ENCODE peak calls at places on chromosomes 11 and 22, in five cellular contexts. N is spleen, H is neural progenitor cell, B is iPS DF 6.9, L is PC-3. C is an unnamed sample.

GRCh38 chr11:72231396-72232259 is 7.1 kb downstream of the INPPL1 start:
- DNase-seq in L (no peak), H (no peak), B (no peak), N (no peak), C (no peak)

GRCh38 chr22:17775781-17776470 is 1.7 kb upstream of the BID start:
- DNase-seq in B (no peak), H (no peak), N (no peak), L (no peak), C (no peak)

GRCh38 chr11:75208444-75208843 is 32.1 kb upstream of the TPBGL start:
- DNase-seq in L (no peak), N (no peak), B (no peak), H (no peak), C (no peak)

GRCh38 chr22:24496234-24496633 is 1.1 kb downstream of the UPB1 start:
- DNase-seq in N (no peak), L (no peak), H (no peak), B (no peak), C (no peak)

GRCh38 chr22:43239102-43239875 is 52.4 kb upstream of the TTLL12 start:
- DNase-seq in N (no peak), L (no peak), B (no peak), H (no peak), C (no peak)

GRCh38 chr11:8149726-8150125 is 19.1 kb downstream of the RIC3 start:
- DNase-seq in L (no peak), H (no peak), N (no peak), B (no peak), C (no peak)

GRCh38 chr11:121473064-121473777 is 20.5 kb upstream of the SORL1-AS1 start:
- DNase-seq in N (no peak), L (no peak), H (no peak), B (no peak), C (no peak)

GRCh38 chr11:20112291-20113146 is 47.8 kb downstream of the DBX1 start:
- DNase-seq in L (peak), N (no peak), B (no peak), H (no peak), C (no peak)

GRCh38 chr11:103949781-103950180 is 86.7 kb upstream of the DDI1 start:
- DNase-seq in L (no peak), B (no peak), H (no peak), N (no peak), C (no peak)

GRCh38 chr11:116171271-116172140 is 601.3 kb downstream of the BUD13 start:
- DNase-seq in H (no peak), N (no peak), L (no peak), B (no peak), C (no peak)

GRCh38 chr11:103648054-103648453 is 388.4 kb upstream of the DDI1 start:
- DNase-seq in H (no peak), B (no peak), L (no peak), N (no peak), C (no peak)

GRCh38 chr11:68782711-68783110 is 31.4 kb upstream of the TESMIN start:
- DNase-seq in N (no peak), H (no peak), L (no peak), B (no peak), C (no peak)

GRCh38 chr11:129117595-129118350 is 74.4 kb downstream of the ARHGAP32 start:
- DNase-seq in B (peak), N (no peak), H (peak), L (peak), C (peak)

GRCh38 chr22:45542001-45542520 is 39.4 kb downstream of the FBLN1 start:
- DNase-seq in N (no peak), H (no peak), B (no peak), L (no peak), C (no peak)

GRCh38 chr22:20184501-20185145 is 33.8 kb upstream of the CCDC188 start:
- DNase-seq in L (no peak), N (no peak), B (no peak), H (no peak), C (no peak)

GRCh38 chr11:118206612-118207031 is 18.2 kb downstream of the JAML start:
- DNase-seq in H (no peak), L (no peak), N (no peak), B (no peak), C (no peak)

GRCh38 chr22:43837666-43838065 is 24.6 kb downstream of the SULT4A1 start:
- DNase-seq in H (no peak), N (no peak), L (no peak), B (no peak), C (no peak)

GRCh38 chr11:118610220-118610772 is 2.9 kb downstream of the PHLDB1 start:
- DNase-seq in H (peak), B (no peak), L (no peak), N (peak), C (no peak)

GRCh38 chr22:21624120-21624879 is 5.5 kb downstream of the YDJC start:
- DNase-seq in H (peak), B (no peak), N (no peak), L (peak), C (peak)

GRCh38 chr11:118895093-118896039 is 11.7 kb downstream of the CXCR5 start:
- DNase-seq in B (no peak), L (no peak), H (no peak), N (peak), C (peak)

GRCh38 chr11:87604350-87604749 is 566.6 kb downstream of the TMEM135 start:
- DNase-seq in B (no peak), L (no peak), N (no peak), H (no peak), C (no peak)

GRCh38 chr11:129884581-129884980 is 10.8 kb downstream of the NFRKB start:
- DNase-seq in N (no peak), B (no peak), L (no peak), H (no peak), C (no peak)

GRCh38 chr11:118527109-118527508 is at the start of gene TTC36:
- DNase-seq in N (no peak), H (no peak), L (no peak), B (no peak), C (no peak)

GRCh38 chr11:19311306-19312030 is 70.7 kb upstream of the E2F8 start:
- DNase-seq in B (peak), L (peak), H (peak), N (no peak), C (no peak)

GRCh38 chr11:74462009-74462408 is 5.3 kb downstream of the KCNE3 start:
- DNase-seq in H (peak), L (no peak), B (no peak), N (peak), C (no peak)

GRCh38 chr11:111834432-111835163 is 36.8 kb downstream of the ALG9 start:
- DNase-seq in B (no peak), N (no peak), L (no peak), H (no peak), C (no peak)
- H3K4me3 ChIP-seq in B (no peak), N (no peak), L (no peak), H (no peak), C (no peak)

GRCh38 chr11:11396290-11397042 is 43.4 kb upstream of the CSNK2A3 start:
- DNase-seq in H (no peak), L (no peak), N (no peak), B (no peak), C (no peak)
- H3K4me3 ChIP-seq in H (no peak), L (no peak), N (no peak), B (no peak), C (no peak)

GRCh38 chr11:44066732-44067131 is 662 bp downstream of the ACCS start:
- DNase-seq in B (no peak), L (peak), N (no peak), H (no peak), C (no peak)
- H3K4me3 ChIP-seq in B (peak), L (peak), N (peak), H (peak), C (peak)

DNA sequence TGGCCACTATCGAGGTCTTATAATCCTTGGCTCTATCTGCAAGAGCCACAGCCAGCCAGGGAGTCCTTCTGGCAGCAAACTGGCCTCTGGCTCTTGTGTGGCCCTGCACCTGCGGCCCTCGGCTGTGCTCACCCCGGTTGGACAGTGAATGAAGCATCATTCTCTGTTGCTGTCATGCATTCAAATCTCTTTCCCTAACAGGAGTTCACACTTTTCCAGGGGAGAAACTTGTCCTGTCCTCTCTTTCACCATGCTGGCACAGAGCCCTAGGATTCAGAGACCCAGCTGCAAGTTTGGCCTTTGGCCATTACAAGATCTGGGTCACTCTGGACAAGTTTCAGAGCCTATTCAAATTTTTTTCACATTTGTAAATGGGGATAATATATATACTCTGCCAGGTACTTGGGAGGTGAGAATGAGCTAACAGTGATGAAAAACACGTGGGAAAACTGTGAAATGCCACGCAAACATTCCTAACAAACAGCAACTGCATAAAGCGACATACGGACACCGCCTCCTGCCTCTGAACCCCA is 34.2 kb downstream of the TMEM184B start:
- DNase-seq in L (peak), B (no peak), H (no peak), N (no peak), C (no peak)
- H3K4me3 ChIP-seq in L (no peak), B (no peak), H (no peak), N (no peak), C (no peak)

DNA sequence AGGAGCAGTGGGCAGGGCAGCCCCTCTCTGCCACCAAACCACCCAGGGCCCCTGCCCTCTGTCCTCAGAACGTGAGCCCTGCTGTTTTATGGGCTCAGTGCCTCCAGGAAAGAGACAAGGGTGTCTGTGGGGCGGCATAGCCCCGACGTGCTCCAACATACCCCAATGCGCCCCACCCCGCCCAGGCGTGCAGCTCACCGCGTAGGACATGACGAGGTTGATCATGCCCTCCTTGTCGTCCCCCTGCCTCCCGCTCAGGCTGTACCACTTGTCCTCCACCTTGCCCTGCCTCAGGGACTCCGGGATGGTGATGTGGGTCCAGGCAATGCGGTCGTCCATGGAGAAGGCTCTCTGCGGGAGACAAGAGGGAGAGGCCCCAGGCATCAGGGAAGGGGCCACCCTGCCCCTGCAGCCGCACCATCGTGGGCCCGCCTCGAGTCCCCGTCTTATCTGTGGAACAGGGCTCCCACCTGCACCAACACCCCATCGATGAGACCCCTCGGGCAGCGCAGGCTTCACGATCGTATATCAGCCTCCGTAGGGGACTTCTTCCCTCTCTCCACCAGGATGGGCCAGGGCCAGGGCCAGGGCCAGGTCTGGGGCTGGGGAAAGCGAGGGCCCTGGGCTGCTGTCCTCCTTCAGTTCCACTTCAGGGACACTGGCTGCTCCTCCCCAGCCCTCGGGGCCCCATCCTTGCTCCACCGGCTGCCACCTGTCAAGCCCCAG is 20.8 kb downstream of the TOLLIP start:
- DNase-seq in N (peak), H (no peak), L (no peak), B (no peak), C (no peak)
- H3K4me3 ChIP-seq in N (no peak), H (no peak), L (no peak), B (no peak), C (no peak)

GRCh38 chr11:65084598-65085375 is 765 bp downstream of the ZFPL1 start:
- DNase-seq in H (no peak), N (no peak), L (no peak), B (no peak), C (no peak)
- H3K4me3 ChIP-seq in H (peak), N (peak), L (peak), B (peak), C (peak)

GRCh38 chr11:134034496-134035381 is 34.1 kb upstream of the JAM3 start:
- DNase-seq in L (peak), N (peak), B (no peak), H (no peak), C (no peak)

GRCh38 chr11:134032501-134033091 is 36.3 kb upstream of the JAM3 start:
- DNase-seq in L (no peak), H (no peak), B (no peak), N (no peak), C (peak)

GRCh38 chr11:134033696-134034491 is 35.0 kb upstream of the JAM3 start:
- DNase-seq in L (peak), B (peak), H (peak), N (peak), C (peak)

GRCh38 chr11:134032031-134032430 is 36.8 kb upstream of the JAM3 start:
- DNase-seq in N (no peak), H (no peak), L (no peak), B (no peak), C (no peak)

GRCh38 chr11:134033276-134033675 is 35.6 kb upstream of the JAM3 start:
- DNase-seq in B (no peak), N (no peak), L (no peak), H (no peak), C (no peak)
- H3K4me3 ChIP-seq in B (no peak), N (no peak), L (no peak), H (no peak), C (peak)

DNA sequence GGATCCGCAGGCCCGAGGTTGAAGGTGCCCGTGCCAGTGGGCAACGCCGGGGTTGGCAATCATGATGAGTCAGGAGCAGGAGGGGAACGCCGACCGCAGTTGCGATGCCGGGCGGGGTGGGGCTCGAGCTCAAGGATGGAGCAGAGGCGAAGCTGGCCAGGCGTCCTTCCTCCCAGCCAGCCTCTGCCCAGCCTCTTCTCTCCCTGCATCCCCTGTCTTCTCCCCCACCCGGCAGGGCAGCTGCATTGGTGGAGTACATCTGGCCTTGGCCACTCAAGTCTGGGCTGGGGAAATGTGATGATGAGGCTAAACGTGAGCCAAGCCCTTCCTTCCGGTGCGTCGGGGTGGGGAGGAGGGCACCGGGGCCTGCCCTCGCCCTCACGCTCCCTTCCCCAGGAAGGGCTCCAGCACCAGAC is 3.9 kb downstream of the IFITM10 start:
- DNase-seq in N (peak), H (no peak), L (no peak), B (no peak), C (no peak)
- H3K4me3 ChIP-seq in N (peak), H (no peak), L (no peak), B (no peak), C (no peak)

DNA sequence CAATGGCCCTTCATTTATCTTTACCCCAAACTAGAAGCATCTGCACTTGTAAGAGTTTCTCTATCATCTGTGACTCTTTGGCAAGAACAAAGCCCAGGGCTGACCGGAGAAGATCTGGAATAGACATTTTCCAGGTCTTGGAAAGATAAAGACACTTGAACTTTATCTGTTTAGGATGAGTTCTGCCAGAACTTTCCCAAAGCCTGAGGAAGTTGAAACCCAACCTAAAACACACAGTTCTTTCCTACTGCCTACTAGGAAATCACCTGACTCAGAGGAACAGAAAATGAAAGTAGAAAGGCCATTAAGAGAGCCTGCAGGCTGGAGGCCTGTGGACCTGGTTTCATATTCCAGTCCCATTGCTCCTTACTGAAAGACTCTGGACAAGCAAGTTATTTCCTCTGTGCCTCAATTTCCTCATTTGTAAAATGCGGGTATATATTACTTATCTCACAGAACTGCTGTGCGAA is 1.4 kb downstream of the UBE2L6 start:
- DNase-seq in N (no peak), L (peak), H (no peak), B (no peak), C (no peak)
- H3K4me3 ChIP-seq in N (peak), L (peak), H (peak), B (no peak), C (peak)